ENCODE peak calls at places on chromosomes 13 and 19, in ten cellular contexts. One of them, this sample, is unnamed.

GRCh38 chr19:57171551-57172081 is 4.3 kb upstream of the DUXA start:
- DNase-seq in heart left ventricle: peak; percentile 73
- DNase-seq in endothelial cell: no peak
- DNase-seq in IMR-90: peak; percentile 39
- DNase-seq in endothelial cell of umbilical vein: no peak
- DNase-seq in fibroblast of pulmonary artery: peak; percentile 35
- DNase-seq in RWPE2: no peak
- DNase-seq in right atrium auricular region: peak; percentile 63
- DNase-seq in BE2C: peak; percentile 63
- DNase-seq in SK-N-SH: peak; percentile 95
- DNase-seq in this sample: no peak

GRCh38 chr13:20159646-20160345 is 1.1 kb downstream of the GJA3 start:
- DNase-seq in heart left ventricle: no peak
- DNase-seq in endothelial cell: no peak
- DNase-seq in IMR-90: peak; percentile 64
- DNase-seq in endothelial cell of umbilical vein: peak; percentile 20
- DNase-seq in fibroblast of pulmonary artery: peak; percentile 32
- DNase-seq in RWPE2: no peak
- DNase-seq in right atrium auricular region: peak; percentile 43
- DNase-seq in BE2C: no peak
- DNase-seq in SK-N-SH: no peak
- DNase-seq in this sample: no peak

GRCh38 chr19:35874392-35874930 is 6.1 kb downstream of the APLP1 start:
- DNase-seq in heart left ventricle: no peak
- DNase-seq in endothelial cell: no peak
- DNase-seq in IMR-90: no peak
- DNase-seq in endothelial cell of umbilical vein: no peak
- DNase-seq in fibroblast of pulmonary artery: no peak
- DNase-seq in RWPE2: no peak
- DNase-seq in right atrium auricular region: no peak
- DNase-seq in BE2C: no peak
- DNase-seq in SK-N-SH: no peak
- DNase-seq in this sample: no peak

GRCh38 chr19:2690856-2691255 is 11.6 kb downstream of the GNG7 start:
- DNase-seq in heart left ventricle: no peak
- DNase-seq in endothelial cell: no peak
- DNase-seq in IMR-90: no peak
- DNase-seq in endothelial cell of umbilical vein: no peak
- DNase-seq in fibroblast of pulmonary artery: no peak
- DNase-seq in RWPE2: no peak
- DNase-seq in right atrium auricular region: no peak
- DNase-seq in BE2C: no peak
- DNase-seq in SK-N-SH: no peak
- DNase-seq in this sample: no peak

GRCh38 chr13:50599046-50599445 is 244.4 kb downstream of the DLEU7 start:
- DNase-seq in heart left ventricle: no peak
- DNase-seq in endothelial cell: no peak
- DNase-seq in IMR-90: no peak
- DNase-seq in endothelial cell of umbilical vein: no peak
- DNase-seq in fibroblast of pulmonary artery: no peak
- DNase-seq in RWPE2: no peak
- DNase-seq in right atrium auricular region: no peak
- DNase-seq in BE2C: no peak
- DNase-seq in SK-N-SH: no peak
- DNase-seq in this sample: no peak

GRCh38 chr13:26499209-26499601 is 58.3 kb upstream of the WASF3 start:
- DNase-seq in heart left ventricle: no peak
- DNase-seq in endothelial cell: no peak
- DNase-seq in IMR-90: no peak
- DNase-seq in endothelial cell of umbilical vein: no peak
- DNase-seq in fibroblast of pulmonary artery: no peak
- DNase-seq in RWPE2: no peak
- DNase-seq in right atrium auricular region: no peak
- DNase-seq in BE2C: no peak
- DNase-seq in SK-N-SH: no peak
- DNase-seq in this sample: no peak

GRCh38 chr13:36173923-36174322 is 40.4 kb downstream of the SOHLH2 start:
- DNase-seq in heart left ventricle: no peak
- DNase-seq in endothelial cell: no peak
- DNase-seq in IMR-90: no peak
- DNase-seq in endothelial cell of umbilical vein: no peak
- DNase-seq in fibroblast of pulmonary artery: no peak
- DNase-seq in RWPE2: no peak
- DNase-seq in right atrium auricular region: no peak
- DNase-seq in BE2C: no peak
- DNase-seq in SK-N-SH: no peak
- DNase-seq in this sample: no peak

GRCh38 chr19:50412419-50412818 is 6.3 kb upstream of the SPIB start:
- DNase-seq in heart left ventricle: no peak
- DNase-seq in endothelial cell: no peak
- DNase-seq in IMR-90: no peak
- DNase-seq in endothelial cell of umbilical vein: no peak
- DNase-seq in fibroblast of pulmonary artery: no peak
- DNase-seq in RWPE2: no peak
- DNase-seq in right atrium auricular region: no peak
- DNase-seq in BE2C: no peak
- DNase-seq in SK-N-SH: no peak
- DNase-seq in this sample: no peak

GRCh38 chr13:21060063-21060826 is 1.1 kb downstream of the LATS2 start:
- DNase-seq in heart left ventricle: peak; percentile 56
- DNase-seq in endothelial cell: peak; percentile 33
- DNase-seq in IMR-90: peak; percentile 51
- DNase-seq in endothelial cell of umbilical vein: peak; percentile 42
- DNase-seq in fibroblast of pulmonary artery: peak; percentile 59
- DNase-seq in RWPE2: no peak
- DNase-seq in right atrium auricular region: no peak
- DNase-seq in BE2C: no peak
- DNase-seq in SK-N-SH: no peak
- DNase-seq in this sample: no peak

GRCh38 chr19:6536138-6536671 is 5.4 kb downstream of the TNFSF9 start:
- DNase-seq in heart left ventricle: no peak
- DNase-seq in endothelial cell: no peak
- DNase-seq in IMR-90: no peak
- DNase-seq in endothelial cell of umbilical vein: peak; percentile 44
- DNase-seq in fibroblast of pulmonary artery: peak; percentile 38
- DNase-seq in RWPE2: no peak
- DNase-seq in right atrium auricular region: no peak
- DNase-seq in BE2C: peak; percentile 70
- DNase-seq in SK-N-SH: peak; percentile 88
- DNase-seq in this sample: no peak

GRCh38 chr13:51981355-51981754 is 29.9 kb downstream of the ATP7B start:
- DNase-seq in heart left ventricle: no peak
- DNase-seq in endothelial cell: no peak
- DNase-seq in IMR-90: no peak
- DNase-seq in endothelial cell of umbilical vein: no peak
- DNase-seq in fibroblast of pulmonary artery: peak; percentile 32
- DNase-seq in RWPE2: no peak
- DNase-seq in right atrium auricular region: no peak
- DNase-seq in BE2C: no peak
- DNase-seq in SK-N-SH: no peak
- DNase-seq in this sample: no peak

GRCh38 chr19:5718032-5718578 is 1.8 kb downstream of the LONP1 start:
- DNase-seq in heart left ventricle: no peak
- DNase-seq in endothelial cell: no peak
- DNase-seq in IMR-90: peak; percentile 72
- DNase-seq in endothelial cell of umbilical vein: no peak
- DNase-seq in fibroblast of pulmonary artery: peak; percentile 28
- DNase-seq in RWPE2: no peak
- DNase-seq in right atrium auricular region: no peak
- DNase-seq in BE2C: no peak
- DNase-seq in SK-N-SH: no peak
- DNase-seq in this sample: no peak

GRCh38 chr19:5200844-5201243 is 139.8 kb downstream of the PTPRS start:
- DNase-seq in heart left ventricle: no peak
- DNase-seq in endothelial cell: no peak
- DNase-seq in IMR-90: no peak
- DNase-seq in endothelial cell of umbilical vein: no peak
- DNase-seq in fibroblast of pulmonary artery: peak; percentile 9
- DNase-seq in RWPE2: no peak
- DNase-seq in right atrium auricular region: no peak
- DNase-seq in BE2C: no peak
- DNase-seq in SK-N-SH: no peak
- DNase-seq in this sample: no peak

GRCh38 chr13:23384111-23384510 is 49.4 kb downstream of the SACS start:
- DNase-seq in heart left ventricle: no peak
- DNase-seq in endothelial cell: no peak
- DNase-seq in IMR-90: peak; percentile 90
- DNase-seq in endothelial cell of umbilical vein: no peak
- DNase-seq in fibroblast of pulmonary artery: peak; percentile 26
- DNase-seq in RWPE2: no peak
- DNase-seq in right atrium auricular region: no peak
- DNase-seq in BE2C: no peak
- DNase-seq in SK-N-SH: no peak
- DNase-seq in this sample: no peak

GRCh38 chr13:42173789-42174343 is 98.1 kb upstream of the AKAP11 start:
- DNase-seq in heart left ventricle: no peak
- DNase-seq in endothelial cell: no peak
- DNase-seq in IMR-90: peak; percentile 18
- DNase-seq in endothelial cell of umbilical vein: no peak
- DNase-seq in fibroblast of pulmonary artery: no peak
- DNase-seq in RWPE2: no peak
- DNase-seq in right atrium auricular region: no peak
- DNase-seq in BE2C: no peak
- DNase-seq in SK-N-SH: no peak
- DNase-seq in this sample: no peak

GRCh38 chr13:80030491-80030890 is 310.4 kb downstream of the SPRY2 start:
- DNase-seq in heart left ventricle: no peak
- DNase-seq in endothelial cell: peak; percentile 6
- DNase-seq in IMR-90: no peak
- DNase-seq in endothelial cell of umbilical vein: peak; percentile 14
- DNase-seq in fibroblast of pulmonary artery: peak; percentile 44
- DNase-seq in RWPE2: peak; percentile 41
- DNase-seq in right atrium auricular region: no peak
- DNase-seq in BE2C: peak; percentile 65
- DNase-seq in SK-N-SH: no peak
- DNase-seq in this sample: no peak
- TF ChIP-seq CTCF in heart left ventricle: peak; percentile 30
- TF ChIP-seq CTCF in endothelial cell: no peak
- TF ChIP-seq CTCF in IMR-90: no peak
- TF ChIP-seq CTCF in endothelial cell of umbilical vein: peak; percentile 38
- TF ChIP-seq CTCF in fibroblast of pulmonary artery: peak; percentile 35
- TF ChIP-seq CTCF in RWPE2: peak; percentile 72
- TF ChIP-seq CTCF in right atrium auricular region: no peak
- TF ChIP-seq CTCF in BE2C: peak; percentile 72
- TF ChIP-seq CTCF in SK-N-SH: peak; percentile 50
- TF ChIP-seq CTCF in this sample: peak; percentile 16

GRCh38 chr19:16338470-16339360 is 14.1 kb downstream of the KLF2 start:
- DNase-seq in heart left ventricle: peak; percentile 49
- DNase-seq in endothelial cell: no peak
- DNase-seq in IMR-90: peak; percentile 96
- DNase-seq in endothelial cell of umbilical vein: peak; percentile 86
- DNase-seq in fibroblast of pulmonary artery: peak; percentile 88
- DNase-seq in RWPE2: no peak
- DNase-seq in right atrium auricular region: peak; percentile 83
- DNase-seq in BE2C: no peak
- DNase-seq in SK-N-SH: no peak
- DNase-seq in this sample: peak; percentile 46
- TF ChIP-seq CTCF in heart left ventricle: no peak
- TF ChIP-seq CTCF in endothelial cell: no peak
- TF ChIP-seq CTCF in IMR-90: peak; percentile 15
- TF ChIP-seq CTCF in endothelial cell of umbilical vein: peak; percentile 4
- TF ChIP-seq CTCF in fibroblast of pulmonary artery: no peak
- TF ChIP-seq CTCF in RWPE2: no peak
- TF ChIP-seq CTCF in right atrium auricular region: no peak
- TF ChIP-seq CTCF in BE2C: no peak
- TF ChIP-seq CTCF in SK-N-SH: peak; percentile 25
- TF ChIP-seq CTCF in this sample: no peak

GRCh38 chr13:27869436-27870090 is 50.2 kb upstream of the PDX1 start:
- DNase-seq in heart left ventricle: no peak
- DNase-seq in endothelial cell: no peak
- DNase-seq in IMR-90: no peak
- DNase-seq in endothelial cell of umbilical vein: no peak
- DNase-seq in fibroblast of pulmonary artery: no peak
- DNase-seq in RWPE2: no peak
- DNase-seq in right atrium auricular region: no peak
- DNase-seq in BE2C: no peak
- DNase-seq in SK-N-SH: no peak
- DNase-seq in this sample: no peak

GRCh38 chr13:27868639-27869435 is 51.0 kb upstream of the PDX1 start:
- DNase-seq in heart left ventricle: no peak
- DNase-seq in endothelial cell: no peak
- DNase-seq in IMR-90: peak; percentile 5
- DNase-seq in endothelial cell of umbilical vein: peak; percentile 29
- DNase-seq in fibroblast of pulmonary artery: peak; percentile 22
- DNase-seq in RWPE2: no peak
- DNase-seq in right atrium auricular region: no peak
- DNase-seq in BE2C: no peak
- DNase-seq in SK-N-SH: no peak
- DNase-seq in this sample: no peak
- TF ChIP-seq CTCF in heart left ventricle: no peak
- TF ChIP-seq CTCF in endothelial cell: peak; percentile 63
- TF ChIP-seq CTCF in IMR-90: peak; percentile 55
- TF ChIP-seq CTCF in endothelial cell of umbilical vein: peak; percentile 37
- TF ChIP-seq CTCF in fibroblast of pulmonary artery: peak; percentile 58
- TF ChIP-seq CTCF in RWPE2: peak; percentile 59
- TF ChIP-seq CTCF in right atrium auricular region: no peak
- TF ChIP-seq CTCF in BE2C: peak; percentile 53
- TF ChIP-seq CTCF in SK-N-SH: peak; percentile 62
- TF ChIP-seq CTCF in this sample: peak; percentile 54

GRCh38 chr19:45508931-45509691 is 1.8 kb downstream of the VASP start:
- DNase-seq in heart left ventricle: peak; percentile 88
- DNase-seq in endothelial cell: peak; percentile 78
- DNase-seq in IMR-90: peak; percentile 66
- DNase-seq in endothelial cell of umbilical vein: peak; percentile 49
- DNase-seq in fibroblast of pulmonary artery: peak; percentile 81
- DNase-seq in RWPE2: no peak
- DNase-seq in right atrium auricular region: peak; percentile 84
- DNase-seq in BE2C: peak; percentile 46
- DNase-seq in SK-N-SH: peak; percentile 87
- DNase-seq in this sample: no peak
- TF ChIP-seq CTCF in heart left ventricle: no peak
- TF ChIP-seq CTCF in endothelial cell: peak; percentile 11
- TF ChIP-seq CTCF in IMR-90: no peak
- TF ChIP-seq CTCF in endothelial cell of umbilical vein: no peak
- TF ChIP-seq CTCF in fibroblast of pulmonary artery: no peak
- TF ChIP-seq CTCF in RWPE2: no peak
- TF ChIP-seq CTCF in right atrium auricular region: no peak
- TF ChIP-seq CTCF in BE2C: no peak
- TF ChIP-seq CTCF in SK-N-SH: no peak
- TF ChIP-seq CTCF in this sample: no peak

DNA sequence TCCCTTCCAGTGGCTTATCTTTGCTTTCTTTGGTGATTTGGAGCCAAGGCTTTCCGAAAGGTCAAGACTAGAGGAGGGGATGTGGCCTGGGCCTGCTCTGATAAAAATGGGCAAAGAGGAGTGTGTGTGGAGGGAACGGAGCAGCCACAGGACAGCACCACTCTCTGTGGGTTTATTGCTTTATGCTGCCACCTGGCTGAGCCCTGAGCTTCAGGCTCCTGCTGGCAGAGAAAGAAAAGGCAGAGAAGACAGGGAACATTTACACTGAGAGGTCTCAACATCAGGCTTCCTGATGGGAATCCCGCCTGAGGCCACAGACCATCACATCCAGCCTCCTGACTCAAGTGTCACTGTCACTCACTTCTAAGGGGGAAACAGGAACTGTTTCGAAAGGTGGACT is 9.2 kb upstream of the GSX1 start:
- DNase-seq in heart left ventricle: no peak
- DNase-seq in endothelial cell: no peak
- DNase-seq in IMR-90: peak; percentile 8
- DNase-seq in endothelial cell of umbilical vein: peak; percentile 7
- DNase-seq in fibroblast of pulmonary artery: peak; percentile 17
- DNase-seq in RWPE2: no peak
- DNase-seq in right atrium auricular region: no peak
- DNase-seq in BE2C: no peak
- DNase-seq in SK-N-SH: no peak
- DNase-seq in this sample: no peak
- TF ChIP-seq CTCF in heart left ventricle: peak; percentile 33
- TF ChIP-seq CTCF in endothelial cell: no peak
- TF ChIP-seq CTCF in IMR-90: peak; percentile 31
- TF ChIP-seq CTCF in endothelial cell of umbilical vein: peak; percentile 16
- TF ChIP-seq CTCF in fibroblast of pulmonary artery: peak; percentile 37
- TF ChIP-seq CTCF in RWPE2: peak; percentile 35
- TF ChIP-seq CTCF in right atrium auricular region: peak; percentile 19
- TF ChIP-seq CTCF in BE2C: peak; percentile 43
- TF ChIP-seq CTCF in SK-N-SH: peak; percentile 25
- TF ChIP-seq CTCF in this sample: peak; percentile 18

This sample was measured in AG09319.